ENCODE peak calls at places on chromosomes 2 and 18, in seven cellular contexts. P is fibroblast of lung, Y is DND-41, W is SK-N-SH, Q is neuronal stem cell, E is mammary epithelial cell, C is PC-3. X is an unnamed sample.

GRCh38 chr18:46161721-46162421 is 57.7 kb downstream of the HAUS1 start:
- DNase-seq in W (no peak), E (no peak), P (no peak), Q (no peak), C (no peak), Y (no peak), X (no peak)

GRCh38 chr2:127179756-127180155 is 40.3 kb downstream of the CYP27C1 start:
- DNase-seq in C (no peak), Q (no peak), P (no peak), E (no peak), Y (no peak), W (no peak), X (peak; percentile 53)

GRCh38 chr2:172834881-172835280 is 99.2 kb downstream of the RAPGEF4 start:
- DNase-seq in Y (no peak), W (no peak), Q (no peak), P (no peak), E (no peak), C (no peak), X (no peak)

GRCh38 chr2:49165662-49166061 is 11.3 kb upstream of the FSHR start:
- DNase-seq in E (no peak), Q (no peak), P (no peak), W (no peak), Y (no peak), C (no peak), X (no peak)

GRCh38 chr2:218833023-218833609 is 1.5 kb upstream of the PRKAG3 start:
- DNase-seq in C (no peak), E (no peak), W (no peak), P (no peak), Q (no peak), Y (no peak), X (no peak)

GRCh38 chr2:219616550-219616949 is 10.9 kb upstream of the SLC4A3 start:
- DNase-seq in C (no peak), P (no peak), E (no peak), W (no peak), Q (no peak), Y (no peak), X (no peak)

GRCh38 chr2:19649785-19650380 is 251.9 kb downstream of the TTC32 start:
- DNase-seq in E (peak; percentile 99), Q (no peak), Y (no peak), P (peak; percentile 99), W (no peak), C (peak; percentile 96), X (peak; percentile 99)

GRCh38 chr18:42086288-42086687 is 131.3 kb downstream of the PIK3C3 start:
- DNase-seq in E (peak; percentile 9), Q (no peak), P (peak; percentile 5), W (no peak), C (peak; percentile 22), Y (no peak), X (no peak)

GRCh38 chr2:205903549-205904129 is 182.3 kb downstream of the INO80D start:
- DNase-seq in Q (peak; percentile 18), Y (peak; percentile 19), P (no peak), W (peak; percentile 57), C (peak; percentile 56), E (no peak), X (peak; percentile 29)

GRCh38 chr2:111634050-111634784 is 249.8 kb downstream of the ANAPC1 start:
- DNase-seq in Y (peak; percentile 35), W (no peak), P (peak; percentile 31), C (no peak), E (peak; percentile 14), Q (no peak), X (peak; percentile 7)

GRCh38 chr18:64134044-64134757 is 14.7 kb downstream of the LINC00305 start:
- DNase-seq in Y (no peak), E (no peak), P (no peak), Q (peak; percentile 30), W (no peak), C (peak; percentile 16), X (peak; percentile 5)

GRCh38 chr2:205148756-205149155 is 533.5 kb upstream of the NRP2 start:
- DNase-seq in Q (no peak), C (no peak), E (no peak), W (no peak), Y (no peak), P (no peak), X (no peak)

GRCh38 chr18:9103488-9103887 is 989 bp downstream of the NDUFV2 start:
- DNase-seq in Q (no peak), Y (no peak), P (peak; percentile 64), E (peak; percentile 29), W (no peak), C (peak; percentile 50), X (peak; percentile 68)

GRCh38 chr2:13758412-13758811 is 874.1 kb upstream of the LRATD1 start:
- DNase-seq in P (no peak), Q (no peak), C (no peak), W (no peak), Y (no peak), E (no peak), X (no peak)

GRCh38 chr18:36382854-36383253 is 85.3 kb downstream of the FHOD3 start:
- DNase-seq in P (no peak), Y (no peak), Q (no peak), C (no peak), W (no peak), E (no peak), X (no peak)

GRCh38 chr18:13239557-13239956 is 21.0 kb downstream of the LDLRAD4 start:
- DNase-seq in C (no peak), E (no peak), P (no peak), W (no peak), Q (no peak), Y (no peak), X (no peak)

GRCh38 chr2:217942731-217943335 is 60.0 kb downstream of the TNS1 start:
- DNase-seq in Y (no peak), C (no peak), E (no peak), P (no peak), W (no peak), Q (no peak), X (no peak)

GRCh38 chr2:10332402-10333246 is 29.9 kb downstream of the HPCAL1 start:
- DNase-seq in C (no peak), W (no peak), P (no peak), Q (peak; percentile 29), Y (no peak), E (no peak), X (no peak)

GRCh38 chr2:43269706-43270105 is 43.3 kb upstream of the ZFP36L2 start:
- DNase-seq in C (no peak), W (no peak), Q (no peak), E (no peak), P (peak; percentile 97), Y (no peak), X (peak; percentile 93)

GRCh38 chr2:161943012-161943411 is 131.0 kb downstream of the DPP4 start:
- DNase-seq in P (peak; percentile 15), Q (no peak), E (no peak), W (no peak), Y (no peak), C (no peak), X (peak; percentile 5)

GRCh38 chr18:7723558-7723957 is 156.4 kb downstream of the PTPRM start:
- DNase-seq in E (no peak), P (no peak), C (no peak), W (no peak), Q (no peak), Y (no peak), X (no peak)

DNA sequence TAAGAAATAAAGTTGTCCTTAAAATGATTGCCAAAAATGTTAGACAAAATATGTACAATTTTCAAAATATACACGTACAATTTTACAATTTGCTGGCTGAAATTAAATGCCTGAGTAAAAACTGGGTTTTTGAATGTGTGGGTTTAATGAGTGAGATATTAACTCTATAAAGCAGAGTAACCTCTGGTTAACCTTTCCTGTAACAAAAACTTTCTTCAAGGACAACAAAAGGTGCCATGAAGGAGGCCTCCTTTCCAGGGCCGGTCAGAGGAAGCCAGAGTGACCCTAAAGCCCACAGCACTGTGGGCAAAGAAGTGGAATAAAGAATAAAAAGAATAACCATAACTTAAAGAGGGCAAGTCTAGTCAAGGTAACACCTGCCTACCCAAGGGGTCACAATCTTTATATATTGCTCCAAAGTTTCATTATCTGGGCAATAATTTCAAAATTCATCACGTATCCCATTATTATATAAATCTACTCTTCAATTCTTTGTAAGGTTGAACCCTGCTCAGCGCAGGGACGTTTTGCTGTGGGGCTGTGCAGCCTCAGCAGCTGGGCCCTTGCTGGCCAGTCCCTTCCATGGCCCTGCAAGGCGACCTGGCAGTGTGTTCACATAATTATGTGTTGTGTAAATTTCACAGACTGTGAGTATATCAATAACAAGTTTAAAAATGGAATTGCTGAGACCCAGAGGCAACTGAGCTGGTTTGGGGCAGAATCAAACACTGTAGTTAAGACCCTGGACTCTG is 16.3 kb upstream of the MAL start:
- DNase-seq in P (no peak), W (no peak), Q (no peak), E (no peak), C (no peak), Y (no peak), X (no peak)
- H2AFZ ChIP-seq in P (no peak overlapping the region), W (no peak overlapping the region), Q (no peak overlapping the region), E (no peak overlapping the region), C (no peak overlapping the region), Y (no peak overlapping the region), X (no peak overlapping the region)

GRCh38 chr2:104774631-104775030 is 79.3 kb upstream of the POU3F3 start:
- DNase-seq in E (no peak), P (no peak), C (no peak), Y (no peak), W (no peak), Q (no peak), X (no peak)
- H3K9ac ChIP-seq in E (no peak overlapping the region), P (no peak overlapping the region), C (no peak overlapping the region), Y (no peak overlapping the region), W (no peak overlapping the region), Q (no peak overlapping the region), X (no peak overlapping the region)

GRCh38 chr2:68217729-68218128 is 34.6 kb downstream of the PPP3R1 start:
- DNase-seq in P (no peak), Y (no peak), W (no peak), Q (no peak), C (no peak), E (no peak), X (no peak)
- H3K4me2 ChIP-seq in P (peak overlapping the region; percentile 4), Y (no peak overlapping the region), W (no peak overlapping the region), Q (no peak overlapping the region), C (no peak overlapping the region), E (no peak overlapping the region), X (no peak overlapping the region)

GRCh38 chr2:120204945-120205670 is 18.1 kb downstream of the TMEM185B start:
- DNase-seq in P (no peak), W (no peak), Y (no peak), C (no peak), Q (no peak), E (no peak), X (no peak)

GRCh38 chr2:120205901-120206581 is 17.2 kb downstream of the TMEM185B start:
- DNase-seq in P (no peak), Y (peak; percentile 52), W (peak; percentile 55), C (peak; percentile 11), Q (peak; percentile 35), E (no peak), X (peak; percentile 20)

GRCh38 chr2:120203341-120204021 is 19.7 kb downstream of the TMEM185B start:
- DNase-seq in P (no peak), Q (no peak), E (peak; percentile 12), Y (no peak), C (no peak), W (no peak), X (no peak)

GRCh38 chr2:120204417-120204816 is 18.8 kb downstream of the TMEM185B start:
- DNase-seq in Y (no peak), C (no peak), P (no peak), E (no peak), Q (no peak), W (no peak), X (no peak)

GRCh38 chr2:120204022-120204405 is 19.2 kb downstream of the TMEM185B start:
- DNase-seq in P (no peak), Q (no peak), C (peak; percentile 10), Y (no peak), E (no peak), W (no peak), X (no peak)
- H2AFZ ChIP-seq in P (no peak overlapping the region), Q (peak overlapping the region; percentile 19), C (no peak overlapping the region), Y (no peak overlapping the region), E (no peak overlapping the region), W (no peak overlapping the region), X (no peak overlapping the region)